ENCODE peak calls at places on chromosome 20, in nine cellular contexts. C, L, G, A, T, I, B, V and U are unnamed samples.

GRCh38 chr20:8447262-8448120 is 315.4 kb downstream of the PLCB1 start:
- DNase-seq in L (no peak), B (peak), V (no peak), G (no peak), I (no peak), T (no peak), C (no peak), A (no peak), U (no peak)

GRCh38 chr20:8803065-8803464 is 265.8 kb upstream of the PLCB4 start:
- DNase-seq in C (no peak), T (no peak), V (peak), B (no peak), L (no peak), I (no peak), A (no peak), G (no peak), U (no peak)

GRCh38 chr20:641516-641913 is 11.5 kb downstream of the SRXN1 start:
- DNase-seq in B (no peak), T (no peak), L (no peak), A (no peak), V (peak), C (no peak), G (peak), I (no peak), U (no peak)

GRCh38 chr20:35447082-35447789 is 8.2 kb upstream of the CEP250 start:
- DNase-seq in C (peak), I (peak), B (peak), T (peak), G (peak), L (peak), V (peak), A (peak), U (peak)

GRCh38 chr20:62609811-62610757 is 32.2 kb upstream of the SLCO4A1 start:
- DNase-seq in V (no peak), A (no peak), C (no peak), G (no peak), T (no peak), I (no peak), L (no peak), B (no peak), U (no peak)

GRCh38 chr20:23626040-23626620 is 11.6 kb downstream of the CST3 start:
- DNase-seq in A (peak), T (no peak), G (peak), C (no peak), V (no peak), L (no peak), I (no peak), B (no peak), U (no peak)

GRCh38 chr20:45049438-45049837 is 51.5 kb downstream of the KCNS1 start:
- DNase-seq in L (no peak), G (no peak), A (no peak), T (no peak), C (no peak), B (no peak), I (no peak), V (no peak), U (no peak)

GRCh38 chr20:64031822-64032314 is 4.1 kb upstream of the C20orf204 start:
- DNase-seq in G (no peak), I (no peak), B (no peak), A (no peak), V (no peak), L (no peak), T (no peak), C (no peak), U (no peak)

GRCh38 chr20:17680836-17681740 is 954 bp downstream of the RRBP1 start:
- DNase-seq in V (peak), L (peak), G (peak), T (peak), A (peak), B (peak), I (peak), C (peak), U (peak)

GRCh38 chr20:34516874-34517542 is 786 bp downstream of the DYNLRB1 start:
- DNase-seq in G (no peak), C (no peak), V (peak), T (no peak), B (no peak), A (peak), I (no peak), L (peak), U (peak)

GRCh38 chr20:25012616-25013189 is 20.2 kb upstream of the APMAP start:
- DNase-seq in L (no peak), A (peak), G (peak), V (no peak), I (no peak), C (no peak), B (no peak), T (no peak), U (no peak)

GRCh38 chr20:6746901-6747609 is 20.4 kb upstream of the BMP2 start:
- DNase-seq in G (peak), V (peak), T (no peak), I (no peak), A (no peak), B (no peak), L (no peak), C (no peak), U (no peak)

GRCh38 chr20:23603321-23603720 is 2.4 kb downstream of the CST9 start:
- DNase-seq in T (no peak), A (no peak), V (no peak), G (no peak), C (no peak), B (no peak), I (no peak), L (no peak), U (no peak)

GRCh38 chr20:34061695-34062094 is 50.3 kb downstream of the EIF2S2 start:
- DNase-seq in B (no peak), A (no peak), C (no peak), T (no peak), L (no peak), G (no peak), V (no peak), I (no peak), U (no peak)

GRCh38 chr20:19964289-19965263 is 52.6 kb upstream of the NAA20 start:
- DNase-seq in I (no peak), A (peak), G (no peak), B (peak), V (no peak), C (peak), T (no peak), L (no peak), U (no peak)

GRCh38 chr20:878511-879307 is 37.4 kb downstream of the ANGPT4 start:
- DNase-seq in B (no peak), G (peak), A (no peak), T (no peak), V (no peak), C (no peak), I (no peak), L (no peak), U (no peak)

GRCh38 chr20:9508696-9509178 is 5.7 kb upstream of the LAMP5 start:
- DNase-seq in A (no peak), T (no peak), B (no peak), G (no peak), L (no peak), V (no peak), C (no peak), I (no peak), U (no peak)

GRCh38 chr20:18637296-18637695 is 49.4 kb downstream of the DTD1 start:
- DNase-seq in B (no peak), L (no peak), C (no peak), A (no peak), G (no peak), T (no peak), V (no peak), I (no peak), U (no peak)